ENCODE peak calls at places on chromosome 17, in ten cellular contexts. W, S, M, C, F, Y, H, O, U and T are unnamed samples.

GRCh38 chr17:19978206-19978802 is 676 bp upstream of the AKAP10 start:
- DNase-seq in W (no peak), S (no peak), M (peak), C (peak), F (no peak), Y (peak), H (no peak), O (no peak), U (no peak), T (no peak)

GRCh38 chr17:39209317-39210092 is 9.4 kb downstream of the RPL19 start:
- DNase-seq in W (peak), S (peak), M (peak), C (peak), F (no peak), Y (peak), H (no peak), O (peak), U (peak), T (no peak)

GRCh38 chr17:43367588-43368242 is 31.1 kb upstream of the ARL4D start:
- DNase-seq in W (no peak), S (peak), M (peak), C (no peak), F (peak), Y (peak), H (peak), O (no peak), U (no peak), T (peak)

GRCh38 chr17:53626286-53626685 is 196.4 kb upstream of the KIF2B start:
- DNase-seq in W (no peak), S (peak), M (no peak), C (no peak), F (no peak), Y (peak), H (no peak), O (no peak), U (no peak), T (no peak)

GRCh38 chr17:77887464-77888241 is 70.8 kb upstream of the TNRC6C start:
- DNase-seq in W (peak), S (peak), M (peak), C (peak), F (peak), Y (peak), H (no peak), O (peak), U (peak), T (no peak)

GRCh38 chr17:28101919-28102318 is 59.4 kb downstream of the NLK start:
- DNase-seq in W (no peak), S (no peak), M (no peak), C (no peak), F (no peak), Y (no peak), H (no peak), O (no peak), U (no peak), T (no peak)

GRCh38 chr17:63622571-63623390 is 564 bp downstream of the MAP3K3 start:
- DNase-seq in W (peak), S (peak), M (peak), C (peak), F (no peak), Y (peak), H (no peak), O (peak), U (peak), T (no peak)

GRCh38 chr17:14334919-14335318 is 34.0 kb downstream of the HS3ST3B1 start:
- DNase-seq in W (no peak), S (no peak), M (peak), C (no peak), F (no peak), Y (no peak), H (no peak), O (no peak), U (no peak), T (no peak)

GRCh38 chr17:58184308-58184985 is 8.1 kb upstream of the EPX start:
- DNase-seq in W (no peak), S (peak), M (peak), C (no peak), F (peak), Y (peak), H (peak), O (no peak), U (no peak), T (no peak)

GRCh38 chr17:9628509-9628908 is 16.8 kb upstream of the USP43 start:
- DNase-seq in W (no peak), S (no peak), M (no peak), C (peak), F (no peak), Y (no peak), H (peak), O (no peak), U (no peak), T (no peak)

GRCh38 chr17:45851464-45851863 is 6.8 kb downstream of the SPPL2C start:
- DNase-seq in W (no peak), S (no peak), M (no peak), C (no peak), F (no peak), Y (no peak), H (no peak), O (no peak), U (no peak), T (no peak)

GRCh38 chr17:76726766-76727718 is at the start of gene METTL23:
- DNase-seq in W (peak), S (peak), M (peak), C (peak), F (no peak), Y (peak), H (no peak), O (peak), U (peak), T (no peak)

GRCh38 chr17:41528959-41529353 is 848 bp upstream of the KRT19 start:
- DNase-seq in W (no peak), S (no peak), M (no peak), C (peak), F (no peak), Y (no peak), H (no peak), O (no peak), U (no peak), T (no peak)

GRCh38 chr17:2700491-2701141 is 10.9 kb downstream of the CLUH start:
- DNase-seq in W (no peak), S (no peak), M (no peak), C (no peak), F (no peak), Y (no peak), H (no peak), O (peak), U (no peak), T (no peak)

GRCh38 chr17:82228278-82228841 is 482 bp upstream of the SLC16A3 start:
- DNase-seq in W (peak), S (no peak), M (peak), C (peak), F (no peak), Y (peak), H (no peak), O (peak), U (peak), T (peak)

GRCh38 chr17:2102931-2103398 is 48.1 kb downstream of the HIC1 start:
- DNase-seq in W (no peak), S (peak), M (no peak), C (no peak), F (no peak), Y (peak), H (peak), O (no peak), U (no peak), T (no peak)

GRCh38 chr17:59706900-59707181 is 389 bp downstream of the PTRH2 start:
- DNase-seq in W (no peak), S (no peak), M (no peak), C (no peak), F (no peak), Y (no peak), H (no peak), O (no peak), U (no peak), T (no peak)

GRCh38 chr17:42421479-42422332 is 1.4 kb downstream of the CAVIN1 start:
- DNase-seq in W (peak), S (no peak), M (peak), C (no peak), F (no peak), Y (peak), H (no peak), O (peak), U (peak), T (no peak)

GRCh38 chr17:75036643-75037268 is 10.0 kb downstream of the ATP5PD start:
- DNase-seq in W (peak), S (peak), M (no peak), C (peak), F (no peak), Y (peak), H (peak), O (peak), U (peak), T (peak)

GRCh38 chr17:75034236-75034908 is 12.4 kb downstream of the ATP5PD start:
- DNase-seq in W (peak), S (peak), M (peak), C (peak), F (peak), Y (peak), H (peak), O (peak), U (peak), T (peak)

GRCh38 chr17:75031972-75032895 is 14.5 kb downstream of the ATP5PD start:
- DNase-seq in W (peak), S (peak), M (peak), C (peak), F (no peak), Y (peak), H (peak), O (peak), U (peak), T (no peak)

GRCh38 chr17:75032896-75033294 is 13.9 kb downstream of the ATP5PD start:
- DNase-seq in W (peak), S (peak), M (no peak), C (peak), F (no peak), Y (peak), H (no peak), O (no peak), U (no peak), T (no peak)

GRCh38 chr17:75033346-75034235 is 13.2 kb downstream of the ATP5PD start:
- DNase-seq in W (peak), S (peak), M (peak), C (peak), F (peak), Y (peak), H (peak), O (peak), U (peak), T (no peak)
- H3K4me3 ChIP-seq in W (peak), S (peak), M (peak), C (peak), F (peak), Y (peak), H (peak), O (peak), U (peak), T (peak)

DNA sequence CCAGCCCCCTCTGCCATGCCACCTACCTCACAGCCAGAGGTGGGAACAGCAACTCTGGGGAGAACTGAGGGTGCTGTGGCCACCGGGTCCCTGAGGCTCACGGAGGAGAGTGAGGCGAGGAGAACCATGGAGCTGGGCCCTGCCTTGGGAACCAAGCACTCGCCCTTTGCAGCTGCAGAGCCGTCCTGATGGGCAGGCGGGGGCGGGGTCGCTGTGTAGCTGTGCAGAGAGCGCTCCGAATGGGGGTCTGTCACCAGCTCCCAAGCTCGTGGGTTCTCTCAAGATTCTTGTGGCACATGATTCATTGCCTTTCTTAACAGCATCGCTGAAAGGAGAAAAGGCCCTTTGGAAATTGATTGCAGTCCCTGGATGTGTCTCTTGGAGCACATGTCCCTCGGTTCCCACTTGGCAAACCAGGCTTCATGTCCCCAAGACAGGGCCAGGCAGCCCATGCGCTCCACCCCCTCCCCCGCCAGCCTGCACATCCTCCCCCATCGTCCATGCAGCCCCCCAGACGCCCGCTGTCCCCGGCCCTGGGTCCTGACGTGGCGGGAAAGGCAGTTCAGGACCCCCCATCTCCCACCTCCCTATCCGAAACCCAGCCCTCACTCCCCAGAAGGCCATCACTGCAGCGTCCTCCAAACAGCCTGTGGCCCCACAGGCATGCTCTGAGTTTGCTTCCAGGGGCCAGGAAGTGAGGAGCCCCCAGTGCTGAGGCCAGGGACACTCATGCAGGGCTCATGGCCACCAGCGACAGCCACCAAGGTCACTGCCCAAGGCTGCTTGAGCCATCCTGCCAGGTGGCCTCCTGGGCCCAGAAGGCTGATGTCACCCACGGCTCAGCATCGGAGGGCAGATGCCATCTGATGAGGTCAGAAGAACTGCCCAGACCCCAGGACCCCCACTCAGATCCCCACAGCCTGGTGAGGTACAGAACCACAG is 20.6 kb upstream of the CHMP6 start:
- DNase-seq in W (peak), S (no peak), M (no peak), C (no peak), F (no peak), Y (no peak), H (no peak), O (peak), U (peak), T (no peak)
- H3K4me3 ChIP-seq in W (no peak), S (no peak), M (no peak), C (no peak), F (no peak), Y (no peak), H (no peak), O (no peak), U (no peak), T (no peak)

GRCh38 chr17:969767-970387 is 9.7 kb downstream of the NXN start:
- DNase-seq in W (peak), S (no peak), M (no peak), C (no peak), F (no peak), Y (no peak), H (peak), O (no peak), U (no peak), T (no peak)
- H3K4me3 ChIP-seq in W (no peak), S (peak), M (no peak), C (no peak), F (peak), Y (no peak), H (peak), O (peak), U (no peak), T (no peak)

GRCh38 chr17:65057520-65058075 is 1.1 kb upstream of the GNA13 start:
- DNase-seq in W (peak), S (no peak), M (no peak), C (peak), F (no peak), Y (peak), H (no peak), O (peak), U (peak), T (no peak)
- H3K4me3 ChIP-seq in W (peak), S (peak), M (no peak), C (no peak), F (no peak), Y (no peak), H (no peak), O (peak), U (no peak), T (peak)

GRCh38 chr17:66466421-66466820 is 164.0 kb downstream of the PRKCA start:
- DNase-seq in W (no peak), S (no peak), M (no peak), C (no peak), F (no peak), Y (no peak), H (no peak), O (no peak), U (no peak), T (no peak)

GRCh38 chr17:66465701-66466100 is 163.3 kb downstream of the PRKCA start:
- DNase-seq in W (no peak), S (no peak), M (no peak), C (no peak), F (no peak), Y (no peak), H (no peak), O (no peak), U (no peak), T (no peak)

GRCh38 chr17:66468241-66469087 is 166.1 kb downstream of the PRKCA start:
- DNase-seq in W (no peak), S (no peak), M (peak), C (no peak), F (no peak), Y (peak), H (no peak), O (no peak), U (no peak), T (peak)

GRCh38 chr17:66467766-66468165 is 165.4 kb downstream of the PRKCA start:
- DNase-seq in W (no peak), S (no peak), M (no peak), C (no peak), F (no peak), Y (peak), H (no peak), O (no peak), U (no peak), T (no peak)

DNA sequence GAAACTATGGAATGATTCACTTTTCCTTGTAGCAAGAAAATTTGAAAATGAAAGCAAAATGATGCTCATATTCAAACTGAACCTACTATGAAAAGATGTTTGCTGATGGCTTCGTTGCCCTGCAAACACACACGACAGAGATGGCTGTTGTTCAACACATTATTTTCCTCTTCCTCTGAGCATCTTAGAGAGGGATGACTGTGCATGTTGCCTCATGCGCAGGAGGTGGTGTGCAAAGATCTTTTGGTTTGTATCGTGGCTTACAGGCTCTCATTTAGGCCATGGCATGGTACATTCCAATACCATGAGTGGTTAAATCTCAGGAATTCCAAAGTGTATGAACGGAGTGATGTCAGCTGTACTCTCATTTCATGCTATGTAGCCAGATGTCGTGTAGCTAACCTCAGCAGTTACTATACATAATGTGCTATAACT is 164.5 kb downstream of the PRKCA start:
- DNase-seq in W (no peak), S (peak), M (peak), C (no peak), F (peak), Y (peak), H (peak), O (no peak), U (no peak), T (no peak)
- H3K4me3 ChIP-seq in W (no peak), S (no peak), M (no peak), C (no peak), F (peak), Y (peak), H (peak), O (no peak), U (no peak), T (no peak)

GRCh38 chr17:34579017-34579946 is at the start of gene TMEM132E:
- DNase-seq in W (peak), S (no peak), M (no peak), C (peak), F (no peak), Y (peak), H (no peak), O (no peak), U (peak), T (no peak)
- H3K4me3 ChIP-seq in W (peak), S (peak), M (no peak), C (peak), F (peak), Y (peak), H (no peak), O (peak), U (peak), T (peak)

GRCh38 chr17:18261659-18262058 is 1.2 kb downstream of the MIEF2 start:
- DNase-seq in W (no peak), S (no peak), M (no peak), C (no peak), F (no peak), Y (no peak), H (no peak), O (no peak), U (peak), T (no peak)

GRCh38 chr17:18261146-18261515 is 669 bp downstream of the MIEF2 start:
- DNase-seq in W (peak), S (no peak), M (peak), C (peak), F (no peak), Y (peak), H (no peak), O (peak), U (peak), T (no peak)

GRCh38 chr17:18262111-18262510 is 1.6 kb downstream of the MIEF2 start:
- DNase-seq in W (peak), S (no peak), M (no peak), C (no peak), F (no peak), Y (no peak), H (no peak), O (no peak), U (no peak), T (no peak)

GRCh38 chr17:18259621-18260331 is 686 bp upstream of the MIEF2 start:
- DNase-seq in W (no peak), S (no peak), M (no peak), C (no peak), F (no peak), Y (no peak), H (peak), O (no peak), U (peak), T (no peak)

DNA sequence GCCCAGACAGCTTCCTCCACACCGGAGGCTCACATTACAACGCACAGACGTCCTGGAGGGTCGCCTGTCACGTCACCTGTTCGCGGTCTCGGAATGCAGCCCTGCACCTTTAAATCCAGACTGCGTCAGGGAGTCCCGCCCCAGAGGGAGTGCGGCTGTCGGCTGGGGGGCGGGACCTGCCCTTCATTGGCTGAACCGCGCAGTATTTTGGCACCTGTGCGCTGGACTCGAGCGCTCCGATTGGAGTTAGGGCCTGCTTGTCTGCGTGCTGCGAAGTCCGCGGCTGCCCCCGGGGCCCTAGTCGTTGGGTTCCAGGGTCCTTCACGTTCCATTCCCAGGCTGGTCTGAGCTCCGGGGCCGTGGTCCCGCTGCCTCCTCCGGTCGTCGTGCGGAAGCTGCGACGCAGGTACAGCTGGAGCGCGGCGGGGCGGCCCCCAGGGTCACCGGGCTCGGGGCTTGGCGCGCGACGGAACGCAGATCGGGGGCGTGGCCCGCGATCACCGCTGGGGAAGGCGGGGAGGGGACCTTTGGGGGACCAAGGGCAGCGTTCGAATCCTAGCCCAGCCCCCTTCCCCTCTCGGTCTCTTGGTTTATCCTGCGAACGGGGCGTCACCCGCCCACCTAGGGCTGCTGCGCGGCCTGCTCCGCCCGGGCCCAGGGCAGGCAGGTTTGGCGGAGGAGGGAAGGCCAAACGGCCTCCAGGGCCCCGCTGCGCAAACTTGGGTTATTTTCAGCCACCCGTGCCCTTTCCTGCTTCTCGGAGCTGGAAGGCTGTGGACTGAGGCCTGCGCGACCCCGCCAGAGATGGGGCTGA is at the start of gene MIEF2:
- DNase-seq in W (peak), S (peak), M (peak), C (peak), F (peak), Y (peak), H (peak), O (peak), U (peak), T (peak)
- H3K4me3 ChIP-seq in W (peak), S (peak), M (peak), C (peak), F (peak), Y (peak), H (peak), O (peak), U (peak), T (peak)